ENCODE peak calls at places on chromosomes 3 and 15, in nine cellular contexts. O, S, P, M, D, R, W, X and H are unnamed samples.

GRCh38 chr15:41493205-41493901 is at the start of gene ITPKA:
- DNase-seq in O (peak), S (peak), P (peak), M (peak), D (no peak), R (peak), W (peak), X (peak), H (no peak)

GRCh38 chr3:41370307-41370706 is 171.0 kb downstream of the CTNNB1 start:
- DNase-seq in O (no peak), S (no peak), P (no peak), M (no peak), D (no peak), R (no peak), W (no peak), X (no peak), H (no peak)

GRCh38 chr3:160921020-160921635 is 165.1 kb downstream of the PPM1L start:
- DNase-seq in O (peak), S (peak), P (peak), M (no peak), D (no peak), R (peak), W (no peak), X (peak), H (no peak)

GRCh38 chr3:150871192-150871591 is 34.0 kb downstream of the MINDY4B start:
- DNase-seq in O (no peak), S (no peak), P (peak), M (no peak), D (no peak), R (no peak), W (no peak), X (no peak), H (peak)

GRCh38 chr3:112822116-112823055 is 24.3 kb downstream of the CD200R1L start:
- DNase-seq in O (no peak), S (no peak), P (no peak), M (no peak), D (no peak), R (no peak), W (no peak), X (no peak), H (no peak)

GRCh38 chr3:181859518-181859917 is 147.8 kb downstream of the SOX2 start:
- DNase-seq in O (no peak), S (no peak), P (no peak), M (no peak), D (no peak), R (no peak), W (no peak), X (no peak), H (no peak)

GRCh38 chr3:119809249-119810017 is 27.5 kb downstream of the NR1I2 start:
- DNase-seq in O (no peak), S (no peak), P (no peak), M (no peak), D (no peak), R (no peak), W (no peak), X (no peak), H (no peak)

GRCh38 chr15:66027268-66027806 is 158.0 kb downstream of the RAB11A start:
- DNase-seq in O (no peak), S (no peak), P (peak), M (peak), D (no peak), R (no peak), W (no peak), X (no peak), H (peak)

GRCh38 chr3:28279770-28280169 is 38.4 kb downstream of the CMC1 start:
- DNase-seq in O (no peak), S (no peak), P (peak), M (no peak), D (no peak), R (no peak), W (no peak), X (no peak), H (no peak)

GRCh38 chr15:40358492-40359353 is 704 bp downstream of the DISP2 start:
- DNase-seq in O (no peak), S (no peak), P (no peak), M (peak), D (no peak), R (no peak), W (no peak), X (peak), H (no peak)

GRCh38 chr15:28977377-28978010 is 91.7 kb downstream of the APBA2 start:
- DNase-seq in O (no peak), S (peak), P (peak), M (no peak), D (no peak), R (peak), W (no peak), X (no peak), H (peak)

GRCh38 chr3:55446860-55447259 is 40.2 kb downstream of the WNT5A start:
- DNase-seq in O (no peak), S (no peak), P (no peak), M (peak), D (no peak), R (no peak), W (no peak), X (no peak), H (no peak)

GRCh38 chr3:69879051-69879450 is 120.5 kb upstream of the SAMMSON start:
- DNase-seq in O (no peak), S (no peak), P (no peak), M (no peak), D (no peak), R (no peak), W (no peak), X (no peak), H (no peak)

GRCh38 chr15:80861776-80862175 is 82.6 kb downstream of the CEMIP start:
- DNase-seq in O (no peak), S (no peak), P (peak), M (no peak), D (no peak), R (no peak), W (no peak), X (no peak), H (no peak)

GRCh38 chr15:66294157-66294931 is 976 bp downstream of the DIS3L start:
- DNase-seq in O (no peak), S (no peak), P (peak), M (peak), D (no peak), R (peak), W (no peak), X (peak), H (peak)

GRCh38 chr3:186963636-186964035 is 33.3 kb downstream of the ST6GAL1 start:
- DNase-seq in O (no peak), S (no peak), P (no peak), M (no peak), D (no peak), R (no peak), W (no peak), X (no peak), H (no peak)

GRCh38 chr3:188052229-188052965 is 101.6 kb upstream of the LPP start:
- DNase-seq in O (peak), S (peak), P (peak), M (peak), D (no peak), R (no peak), W (no peak), X (no peak), H (no peak)

GRCh38 chr15:100687532-100688215 is 85.3 kb downstream of the ASB7 start:
- DNase-seq in O (no peak), S (peak), P (peak), M (no peak), D (no peak), R (peak), W (no peak), X (no peak), H (peak)

GRCh38 chr3:150035910-150036661 is 65.4 kb upstream of the PFN2 start:
- DNase-seq in O (no peak), S (no peak), P (no peak), M (no peak), D (no peak), R (no peak), W (no peak), X (no peak), H (no peak)

GRCh38 chr3:36615861-36616260 is 148.5 kb downstream of the DCLK3 start:
- DNase-seq in O (no peak), S (no peak), P (no peak), M (no peak), D (no peak), R (no peak), W (no peak), X (no peak), H (peak)

GRCh38 chr15:80418892-80419537 is 14.8 kb downstream of the ARNT2 start:
- DNase-seq in O (peak), S (no peak), P (peak), M (no peak), D (no peak), R (peak), W (no peak), X (peak), H (peak)

GRCh38 chr3:108474581-108474980 is 35.8 kb downstream of the MYH15 start:
- DNase-seq in O (no peak), S (no peak), P (no peak), M (no peak), D (no peak), R (no peak), W (no peak), X (no peak), H (no peak)

GRCh38 chr3:183188895-183189462 is 26.4 kb upstream of the LAMP3 start:
- DNase-seq in O (peak), S (no peak), P (peak), M (peak), D (no peak), R (peak), W (no peak), X (peak), H (no peak)

GRCh38 chr3:39637807-39638206 is 170.3 kb downstream of the MOBP start:
- DNase-seq in O (no peak), S (no peak), P (peak), M (no peak), D (no peak), R (peak), W (no peak), X (peak), H (peak)

GRCh38 chr3:24111711-24112110 is 166.6 kb downstream of the NR1D2 start:
- DNase-seq in O (no peak), S (no peak), P (peak), M (no peak), D (no peak), R (no peak), W (no peak), X (no peak), H (no peak)

GRCh38 chr15:61175024-61175423 is 54.1 kb downstream of the RORA start:
- DNase-seq in O (peak), S (no peak), P (peak), M (no peak), D (no peak), R (no peak), W (no peak), X (no peak), H (no peak)

GRCh38 chr15:47870300-47870955 is 153.1 kb downstream of the SEMA6D start:
- DNase-seq in O (no peak), S (no peak), P (peak), M (no peak), D (no peak), R (no peak), W (no peak), X (no peak), H (no peak)

GRCh38 chr3:114841515-114841914 is 305.6 kb downstream of the ZBTB20 start:
- DNase-seq in O (no peak), S (no peak), P (peak), M (no peak), D (no peak), R (no peak), W (no peak), X (no peak), H (peak)

GRCh38 chr15:65952425-65953053 is 83.2 kb downstream of the RAB11A start:
- DNase-seq in O (peak), S (peak), P (peak), M (no peak), D (no peak), R (peak), W (no peak), X (peak), H (no peak)